ENCODE peak calls at places on chromosomes 16 and 17, in four cellular contexts. One of them, this sample, is unnamed.

GRCh38 chr16:49635009-49635350 is 220.9 kb downstream of the ZNF423 start:
- DNase-seq in H9: peak
- DNase-seq in IMR-90: no peak
- DNase-seq in H1: no peak
- DNase-seq in this sample: no peak

GRCh38 chr17:61466246-61466645 is 14.0 kb downstream of the TBX4 start:
- DNase-seq in H9: peak
- DNase-seq in IMR-90: no peak
- DNase-seq in H1: no peak
- DNase-seq in this sample: no peak

GRCh38 chr17:17393976-17394375 is 82.8 kb upstream of the MED9 start:
- DNase-seq in H9: no peak
- DNase-seq in IMR-90: no peak
- DNase-seq in H1: no peak
- DNase-seq in this sample: no peak

GRCh38 chr17:57125406-57125805 is 40.4 kb downstream of the AKAP1 start:
- DNase-seq in H9: no peak
- DNase-seq in IMR-90: no peak
- DNase-seq in H1: no peak
- DNase-seq in this sample: no peak

GRCh38 chr17:81385320-81386111 is 9.7 kb upstream of the BAHCC1 start:
- DNase-seq in H9: no peak
- DNase-seq in IMR-90: no peak
- DNase-seq in H1: no peak
- DNase-seq in this sample: no peak

GRCh38 chr17:51371732-51372151 is 111.4 kb downstream of the UTP18 start:
- DNase-seq in H9: peak
- DNase-seq in IMR-90: peak
- DNase-seq in H1: peak
- DNase-seq in this sample: peak

GRCh38 chr16:23072769-23073549 is 76.3 kb downstream of the USP31 start:
- DNase-seq in H9: no peak
- DNase-seq in IMR-90: peak
- DNase-seq in H1: no peak
- DNase-seq in this sample: no peak

GRCh38 chr17:13253746-13254410 is 236.1 kb upstream of the ELAC2 start:
- DNase-seq in H9: no peak
- DNase-seq in IMR-90: no peak
- DNase-seq in H1: no peak
- DNase-seq in this sample: no peak

GRCh38 chr17:1232786-1233185 is 37.5 kb upstream of the BHLHA9 start:
- DNase-seq in H9: no peak
- DNase-seq in IMR-90: peak
- DNase-seq in H1: no peak
- DNase-seq in this sample: no peak

GRCh38 chr16:90012978-90013745 is 6.1 kb downstream of the DBNDD1 start:
- DNase-seq in H9: no peak
- DNase-seq in IMR-90: no peak
- DNase-seq in H1: no peak
- DNase-seq in this sample: no peak

GRCh38 chr16:89720520-89720858 is 209 bp downstream of the VPS9D1 start:
- DNase-seq in H9: peak
- DNase-seq in IMR-90: no peak
- DNase-seq in H1: peak
- DNase-seq in this sample: peak

GRCh38 chr17:80348551-80349436 is 66.2 kb upstream of the ENDOV start:
- DNase-seq in H9: no peak
- DNase-seq in IMR-90: peak
- DNase-seq in H1: no peak
- DNase-seq in this sample: peak
- H3K56ac ChIP-seq in H9: no peak
- H3K56ac ChIP-seq in IMR-90: no peak
- H3K56ac ChIP-seq in H1: no peak
- H3K56ac ChIP-seq in this sample: no peak

DNA sequence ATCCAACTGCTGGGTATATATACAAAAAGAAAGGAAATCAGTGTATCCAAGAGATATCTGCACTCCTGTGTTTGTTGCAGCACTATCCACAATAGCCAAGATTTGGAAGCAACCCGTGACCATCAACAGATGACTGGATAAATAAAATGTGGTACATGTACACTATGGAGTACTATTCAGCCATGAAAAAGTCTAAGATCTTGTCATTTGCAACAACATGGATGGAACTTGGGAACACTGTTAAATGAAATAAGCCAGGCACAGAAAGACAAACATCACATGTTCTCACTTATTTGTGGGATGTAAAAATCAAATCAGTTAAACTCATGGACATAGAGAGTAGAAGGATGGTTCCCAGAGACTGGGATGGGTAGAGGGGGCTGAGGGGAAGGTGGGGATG is 620.7 kb downstream of the RBFOX1 start:
- DNase-seq in H9: no peak
- DNase-seq in IMR-90: no peak
- DNase-seq in H1: no peak
- DNase-seq in this sample: no peak
- H4K5ac ChIP-seq in H9: no peak
- H4K5ac ChIP-seq in IMR-90: no peak
- H4K5ac ChIP-seq in H1: no peak
- H4K5ac ChIP-seq in this sample: no peak

GRCh38 chr17:6639014-6639650 is 1.4 kb downstream of the KIAA0753 start:
- DNase-seq in H9: no peak
- DNase-seq in IMR-90: no peak
- DNase-seq in H1: no peak
- DNase-seq in this sample: no peak
- H3K18ac ChIP-seq in H9: no peak
- H3K18ac ChIP-seq in IMR-90: no peak
- H3K18ac ChIP-seq in H1: no peak
- H3K18ac ChIP-seq in this sample: no peak

DNA sequence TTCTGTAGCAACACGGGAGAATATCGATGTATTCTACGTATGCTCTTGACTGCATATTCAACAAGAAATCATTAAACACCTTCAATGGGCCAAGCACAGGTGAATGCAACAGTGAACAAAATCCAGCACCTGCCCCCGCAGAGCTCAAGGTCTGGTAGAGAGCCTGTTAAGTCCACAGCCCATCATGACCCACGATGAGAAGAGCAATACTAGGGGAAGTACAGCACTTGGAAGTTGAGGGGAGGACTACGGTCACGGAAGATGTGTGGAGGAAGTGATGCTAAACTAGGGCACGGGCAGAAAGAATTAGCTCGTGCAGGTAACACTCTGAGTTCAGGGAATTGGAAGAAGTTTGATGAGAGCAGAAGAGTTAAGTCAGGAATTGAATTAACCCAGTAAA is 253.6 kb downstream of the HAPSTR1 start:
- DNase-seq in H9: no peak
- DNase-seq in IMR-90: no peak
- DNase-seq in H1: peak
- DNase-seq in this sample: no peak
- H3K56ac ChIP-seq in H9: no peak
- H3K56ac ChIP-seq in IMR-90: no peak
- H3K56ac ChIP-seq in H1: no peak
- H3K56ac ChIP-seq in this sample: no peak

GRCh38 chr17:80347948-80348351 is 67.0 kb upstream of the ENDOV start:
- DNase-seq in H9: no peak
- DNase-seq in IMR-90: no peak
- DNase-seq in H1: no peak
- DNase-seq in this sample: no peak
- H4K5ac ChIP-seq in H9: no peak
- H4K5ac ChIP-seq in IMR-90: no peak
- H4K5ac ChIP-seq in H1: no peak
- H4K5ac ChIP-seq in this sample: no peak

GRCh38 chr16:57281791-57282190 is 2.7 kb downstream of the PLLP start:
- DNase-seq in H9: no peak
- DNase-seq in IMR-90: no peak
- DNase-seq in H1: no peak
- DNase-seq in this sample: no peak

GRCh38 chr16:57279780-57280638 is 4.5 kb downstream of the PLLP start:
- DNase-seq in H9: no peak
- DNase-seq in IMR-90: no peak
- DNase-seq in H1: no peak
- DNase-seq in this sample: no peak

GRCh38 chr16:57276596-57276995 is 7.9 kb downstream of the PLLP start:
- DNase-seq in H9: no peak
- DNase-seq in IMR-90: no peak
- DNase-seq in H1: no peak
- DNase-seq in this sample: no peak

GRCh38 chr16:57277586-57277985 is 6.9 kb downstream of the PLLP start:
- DNase-seq in H9: no peak
- DNase-seq in IMR-90: peak
- DNase-seq in H1: no peak
- DNase-seq in this sample: no peak

DNA sequence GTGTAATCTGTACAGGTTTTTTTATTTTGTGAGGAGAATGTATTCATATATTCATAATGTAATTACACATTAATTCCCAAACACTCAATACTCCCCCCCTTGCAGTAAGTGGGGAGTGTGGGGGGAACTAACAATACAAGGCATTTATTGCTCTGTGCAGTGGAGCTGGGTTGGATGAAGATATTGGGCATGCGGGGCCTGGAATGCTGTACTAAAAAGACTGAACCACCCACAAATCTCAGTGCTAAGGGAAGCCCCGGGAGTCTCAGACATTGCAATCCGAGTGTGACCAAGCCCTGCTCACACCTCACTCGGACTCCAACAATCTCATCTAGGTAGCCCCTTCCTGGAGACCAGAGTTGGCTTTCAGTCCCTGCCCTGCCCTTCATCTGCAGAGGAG is 6.0 kb downstream of the PLLP start:
- DNase-seq in H9: no peak
- DNase-seq in IMR-90: no peak
- DNase-seq in H1: no peak
- DNase-seq in this sample: no peak
- H3K18ac ChIP-seq in H9: no peak
- H3K18ac ChIP-seq in IMR-90: no peak
- H3K18ac ChIP-seq in H1: no peak
- H3K18ac ChIP-seq in this sample: no peak

GRCh38 chr17:2850991-2851390 is 54.8 kb downstream of the RAP1GAP2 start:
- DNase-seq in H9: no peak
- DNase-seq in IMR-90: no peak
- DNase-seq in H1: no peak
- DNase-seq in this sample: no peak

GRCh38 chr17:2852211-2852610 is 56.0 kb downstream of the RAP1GAP2 start:
- DNase-seq in H9: no peak
- DNase-seq in IMR-90: no peak
- DNase-seq in H1: no peak
- DNase-seq in this sample: no peak

GRCh38 chr17:2847601-2848255 is 51.5 kb downstream of the RAP1GAP2 start:
- DNase-seq in H9: no peak
- DNase-seq in IMR-90: no peak
- DNase-seq in H1: no peak
- DNase-seq in this sample: no peak

GRCh38 chr17:2851615-2852014 is 55.4 kb downstream of the RAP1GAP2 start:
- DNase-seq in H9: no peak
- DNase-seq in IMR-90: no peak
- DNase-seq in H1: no peak
- DNase-seq in this sample: no peak

DNA sequence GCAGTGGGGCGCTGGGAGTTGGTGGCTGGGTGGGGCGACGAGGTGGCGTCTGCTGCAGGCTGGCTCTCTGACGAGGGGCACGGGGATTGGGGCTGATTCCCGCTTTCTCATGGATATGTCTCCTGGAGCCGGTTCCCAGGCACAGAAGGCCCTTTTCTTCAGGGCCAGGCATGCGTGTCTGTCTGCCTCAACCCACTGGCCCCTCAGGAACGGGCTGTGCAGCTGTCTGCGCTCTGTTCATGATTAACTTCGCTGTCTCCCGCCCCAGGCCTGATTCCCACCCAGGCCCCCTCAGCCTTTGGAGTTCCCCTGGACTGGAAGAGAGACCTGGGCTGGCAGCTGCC is 53.1 kb downstream of the RAP1GAP2 start:
- DNase-seq in H9: peak
- DNase-seq in IMR-90: no peak
- DNase-seq in H1: no peak
- DNase-seq in this sample: no peak
- H3K56ac ChIP-seq in H9: no peak
- H3K56ac ChIP-seq in IMR-90: no peak
- H3K56ac ChIP-seq in H1: no peak
- H3K56ac ChIP-seq in this sample: peak

GRCh38 chr17:33950061-33950460 is 305.0 kb upstream of the CCL2 start:
- DNase-seq in H9: no peak
- DNase-seq in IMR-90: no peak
- DNase-seq in H1: no peak
- DNase-seq in this sample: no peak
- H4K5ac ChIP-seq in H9: no peak
- H4K5ac ChIP-seq in IMR-90: no peak
- H4K5ac ChIP-seq in H1: no peak
- H4K5ac ChIP-seq in this sample: no peak